ENCODE peak calls at places on chromosomes 4 and X, in six cellular contexts. One of them, this sample, is unnamed.

GRCh38 chrX:68719904-68720614 is 72.6 kb downstream of the STARD8 start:
- DNase-seq in stomach: peak
- DNase-seq in A549: no peak
- DNase-seq in upper lobe of left lung: peak
- DNase-seq in suprapubic skin: no peak
- DNase-seq in ovary: peak
- DNase-seq in this sample: no peak

GRCh38 chr4:176185068-176185467 is 10.3 kb downstream of the SPATA4 start:
- DNase-seq in stomach: no peak
- DNase-seq in A549: no peak
- DNase-seq in suprapubic skin: no peak
- DNase-seq in ovary: no peak
- DNase-seq in upper lobe of left lung: no peak
- DNase-seq in this sample: no peak

GRCh38 chr4:8761824-8762205 is 109.8 kb downstream of the HMX1 start:
- DNase-seq in ovary: no peak
- DNase-seq in upper lobe of left lung: no peak
- DNase-seq in stomach: no peak
- DNase-seq in suprapubic skin: peak
- DNase-seq in A549: no peak
- DNase-seq in this sample: no peak

GRCh38 chr4:86338521-86338920 is 21.3 kb downstream of the MAPK10 start:
- DNase-seq in ovary: no peak
- DNase-seq in upper lobe of left lung: no peak
- DNase-seq in A549: no peak
- DNase-seq in stomach: no peak
- DNase-seq in suprapubic skin: no peak
- DNase-seq in this sample: no peak

GRCh38 chrX:48752498-48752897 is 9.0 kb upstream of the GLOD5 start:
- DNase-seq in A549: no peak
- DNase-seq in stomach: no peak
- DNase-seq in ovary: no peak
- DNase-seq in upper lobe of left lung: no peak
- DNase-seq in suprapubic skin: no peak
- DNase-seq in this sample: no peak

GRCh38 chr4:65592089-65592488 is 78.2 kb downstream of the EPHA5 start:
- DNase-seq in suprapubic skin: no peak
- DNase-seq in upper lobe of left lung: no peak
- DNase-seq in A549: no peak
- DNase-seq in stomach: no peak
- DNase-seq in ovary: no peak
- DNase-seq in this sample: no peak

GRCh38 chr4:121049072-121049599 is 23.2 kb downstream of the NDNF start:
- DNase-seq in stomach: no peak
- DNase-seq in suprapubic skin: no peak
- DNase-seq in ovary: no peak
- DNase-seq in upper lobe of left lung: no peak
- DNase-seq in A549: no peak
- DNase-seq in this sample: no peak

GRCh38 chr4:74501579-74501978 is 56.6 kb downstream of the AREG start:
- DNase-seq in A549: no peak
- DNase-seq in upper lobe of left lung: no peak
- DNase-seq in stomach: no peak
- DNase-seq in suprapubic skin: no peak
- DNase-seq in ovary: no peak
- DNase-seq in this sample: no peak

GRCh38 chr4:74267998-74268606 is 40.2 kb upstream of the EPGN start:
- DNase-seq in ovary: no peak
- DNase-seq in suprapubic skin: no peak
- DNase-seq in stomach: no peak
- DNase-seq in A549: no peak
- DNase-seq in upper lobe of left lung: no peak
- DNase-seq in this sample: no peak

GRCh38 chrX:37353646-37354045 is 4.5 kb downstream of the PRRG1 start:
- DNase-seq in suprapubic skin: no peak
- DNase-seq in ovary: no peak
- DNase-seq in stomach: no peak
- DNase-seq in upper lobe of left lung: no peak
- DNase-seq in A549: no peak
- DNase-seq in this sample: no peak

GRCh38 chrX:124524852-124525251 is 178.5 kb downstream of the SH2D1A start:
- DNase-seq in ovary: no peak
- DNase-seq in stomach: no peak
- DNase-seq in upper lobe of left lung: no peak
- DNase-seq in suprapubic skin: no peak
- DNase-seq in A549: no peak
- DNase-seq in this sample: no peak

GRCh38 chrX:136608295-136608933 is 39.5 kb upstream of the CD40LG start:
- DNase-seq in stomach: peak
- DNase-seq in upper lobe of left lung: no peak
- DNase-seq in suprapubic skin: no peak
- DNase-seq in A549: no peak
- DNase-seq in ovary: peak
- DNase-seq in this sample: peak

GRCh38 chrX:16963216-16963615 is 16.8 kb downstream of the REPS2 start:
- DNase-seq in upper lobe of left lung: no peak
- DNase-seq in A549: no peak
- DNase-seq in suprapubic skin: no peak
- DNase-seq in ovary: no peak
- DNase-seq in stomach: no peak
- DNase-seq in this sample: no peak

GRCh38 chr4:153218961-153219360 is 14.7 kb downstream of the TRIM2 start:
- DNase-seq in upper lobe of left lung: no peak
- DNase-seq in ovary: no peak
- DNase-seq in A549: no peak
- DNase-seq in stomach: no peak
- DNase-seq in suprapubic skin: no peak
- DNase-seq in this sample: no peak

GRCh38 chr4:3708103-3708510 is 58.1 kb upstream of the ADRA2C start:
- DNase-seq in stomach: no peak
- DNase-seq in ovary: no peak
- DNase-seq in A549: no peak
- DNase-seq in upper lobe of left lung: peak
- DNase-seq in suprapubic skin: peak
- DNase-seq in this sample: no peak

GRCh38 chr4:98242538-98242937 is 18.6 kb upstream of the RAP1GDS1 start:
- DNase-seq in A549: no peak
- DNase-seq in upper lobe of left lung: no peak
- DNase-seq in suprapubic skin: no peak
- DNase-seq in stomach: no peak
- DNase-seq in ovary: no peak
- DNase-seq in this sample: no peak

GRCh38 chr4:93409035-93409434 is 419.5 kb upstream of the ATOH1 start:
- DNase-seq in ovary: no peak
- DNase-seq in suprapubic skin: no peak
- DNase-seq in A549: no peak
- DNase-seq in stomach: no peak
- DNase-seq in upper lobe of left lung: no peak
- DNase-seq in this sample: no peak

GRCh38 chr4:14529653-14530052 is 472.6 kb upstream of the CPEB2 start:
- DNase-seq in suprapubic skin: no peak
- DNase-seq in stomach: no peak
- DNase-seq in upper lobe of left lung: no peak
- DNase-seq in A549: no peak
- DNase-seq in ovary: no peak
- DNase-seq in this sample: no peak

GRCh38 chr4:107997001-107997788 is 7.5 kb downstream of the HADH start:
- DNase-seq in stomach: no peak
- DNase-seq in suprapubic skin: no peak
- DNase-seq in upper lobe of left lung: no peak
- DNase-seq in A549: no peak
- DNase-seq in ovary: no peak
- DNase-seq in this sample: no peak

GRCh38 chr4:134201216-134202098 is at the start of gene PABPC4L:
- DNase-seq in A549: peak
- DNase-seq in suprapubic skin: no peak
- DNase-seq in ovary: peak
- DNase-seq in upper lobe of left lung: peak
- DNase-seq in stomach: no peak
- DNase-seq in this sample: no peak

GRCh38 chr4:145954924-145955339 is 16.3 kb upstream of the ZNF827 start:
- DNase-seq in ovary: no peak
- DNase-seq in A549: no peak
- DNase-seq in suprapubic skin: no peak
- DNase-seq in upper lobe of left lung: no peak
- DNase-seq in stomach: no peak
- DNase-seq in this sample: no peak

GRCh38 chr4:180665994-180666818 is 1577.0 kb upstream of the TENM3 start:
- DNase-seq in upper lobe of left lung: no peak
- DNase-seq in A549: peak
- DNase-seq in stomach: no peak
- DNase-seq in suprapubic skin: no peak
- DNase-seq in ovary: no peak
- DNase-seq in this sample: no peak

GRCh38 chr4:47839259-47839658 is 1.4 kb upstream of the CORIN start:
- DNase-seq in ovary: no peak
- DNase-seq in stomach: no peak
- DNase-seq in A549: no peak
- DNase-seq in suprapubic skin: peak
- DNase-seq in upper lobe of left lung: no peak
- DNase-seq in this sample: no peak

GRCh38 chrX:155767101-155767878 is 113.9 kb upstream of the VAMP7 start:
- DNase-seq in stomach: peak
- DNase-seq in ovary: peak
- DNase-seq in upper lobe of left lung: peak
- DNase-seq in A549: peak
- DNase-seq in suprapubic skin: no peak
- DNase-seq in this sample: no peak

GRCh38 chrX:24314019-24314635 is at the start of gene SUPT20HL2:
- DNase-seq in suprapubic skin: no peak
- DNase-seq in ovary: no peak
- DNase-seq in A549: no peak
- DNase-seq in upper lobe of left lung: peak
- DNase-seq in stomach: no peak
- DNase-seq in this sample: no peak

DNA sequence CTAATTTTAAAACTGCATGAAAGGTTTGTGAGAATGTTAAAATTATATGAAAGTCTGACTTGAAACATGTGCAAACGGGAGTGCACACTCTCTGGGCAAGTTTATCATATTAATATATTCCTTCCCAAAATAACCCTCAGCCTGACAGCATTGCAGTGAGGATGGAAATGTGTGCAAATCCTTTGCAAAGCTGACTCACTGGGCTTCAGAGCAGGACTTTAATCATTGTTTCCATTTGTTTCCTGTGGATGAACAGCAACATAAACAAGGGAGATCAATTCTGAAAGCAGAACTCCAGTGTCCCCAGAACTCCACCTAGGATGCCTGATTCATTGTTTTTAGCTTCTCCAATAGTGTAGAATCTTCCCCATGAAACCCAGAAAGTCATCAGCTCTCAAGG is 32.9 kb downstream of the SLC2A9 start:
- DNase-seq in upper lobe of left lung: no peak
- DNase-seq in suprapubic skin: no peak
- DNase-seq in A549: no peak
- DNase-seq in stomach: no peak
- DNase-seq in ovary: no peak
- DNase-seq in this sample: no peak
- TF ChIP-seq EP300 in upper lobe of left lung: peak
- TF ChIP-seq EP300 in suprapubic skin: no peak
- TF ChIP-seq EP300 in A549: no peak
- TF ChIP-seq EP300 in stomach: no peak
- TF ChIP-seq EP300 in ovary: no peak
- TF ChIP-seq EP300 in this sample: no peak

GRCh38 chr4:81565137-81565870 is 93.6 kb upstream of the RASGEF1B start:
- DNase-seq in suprapubic skin: peak
- DNase-seq in upper lobe of left lung: peak
- DNase-seq in ovary: peak
- DNase-seq in A549: no peak
- DNase-seq in stomach: peak
- DNase-seq in this sample: peak
- TF ChIP-seq POLR2A in suprapubic skin: peak
- TF ChIP-seq POLR2A in upper lobe of left lung: peak
- TF ChIP-seq POLR2A in ovary: no peak
- TF ChIP-seq POLR2A in A549: no peak
- TF ChIP-seq POLR2A in stomach: no peak
- TF ChIP-seq POLR2A in this sample: peak

GRCh38 chr4:130293692-130294091 is 1197.7 kb downstream of the C4orf33 start:
- DNase-seq in stomach: no peak
- DNase-seq in A549: no peak
- DNase-seq in upper lobe of left lung: no peak
- DNase-seq in suprapubic skin: no peak
- DNase-seq in ovary: no peak
- DNase-seq in this sample: no peak
- TF ChIP-seq EP300 in stomach: no peak
- TF ChIP-seq EP300 in A549: no peak
- TF ChIP-seq EP300 in upper lobe of left lung: no peak
- TF ChIP-seq EP300 in suprapubic skin: no peak
- TF ChIP-seq EP300 in ovary: no peak
- TF ChIP-seq EP300 in this sample: no peak

GRCh38 chr4:174071591-174071990 is 211.9 kb downstream of the FBXO8 start:
- DNase-seq in A549: no peak
- DNase-seq in upper lobe of left lung: no peak
- DNase-seq in suprapubic skin: no peak
- DNase-seq in stomach: no peak
- DNase-seq in ovary: no peak
- DNase-seq in this sample: no peak

GRCh38 chr4:174066806-174067205 is 216.7 kb downstream of the FBXO8 start:
- DNase-seq in suprapubic skin: no peak
- DNase-seq in ovary: no peak
- DNase-seq in upper lobe of left lung: no peak
- DNase-seq in A549: no peak
- DNase-seq in stomach: no peak
- DNase-seq in this sample: no peak

GRCh38 chr4:174069848-174070330 is 213.6 kb downstream of the FBXO8 start:
- DNase-seq in upper lobe of left lung: no peak
- DNase-seq in stomach: no peak
- DNase-seq in suprapubic skin: no peak
- DNase-seq in ovary: no peak
- DNase-seq in A549: no peak
- DNase-seq in this sample: no peak
- TF ChIP-seq POLR2A in upper lobe of left lung: no peak
- TF ChIP-seq POLR2A in stomach: no peak
- TF ChIP-seq POLR2A in suprapubic skin: no peak
- TF ChIP-seq POLR2A in ovary: no peak
- TF ChIP-seq POLR2A in A549: no peak
- TF ChIP-seq POLR2A in this sample: no peak

DNA sequence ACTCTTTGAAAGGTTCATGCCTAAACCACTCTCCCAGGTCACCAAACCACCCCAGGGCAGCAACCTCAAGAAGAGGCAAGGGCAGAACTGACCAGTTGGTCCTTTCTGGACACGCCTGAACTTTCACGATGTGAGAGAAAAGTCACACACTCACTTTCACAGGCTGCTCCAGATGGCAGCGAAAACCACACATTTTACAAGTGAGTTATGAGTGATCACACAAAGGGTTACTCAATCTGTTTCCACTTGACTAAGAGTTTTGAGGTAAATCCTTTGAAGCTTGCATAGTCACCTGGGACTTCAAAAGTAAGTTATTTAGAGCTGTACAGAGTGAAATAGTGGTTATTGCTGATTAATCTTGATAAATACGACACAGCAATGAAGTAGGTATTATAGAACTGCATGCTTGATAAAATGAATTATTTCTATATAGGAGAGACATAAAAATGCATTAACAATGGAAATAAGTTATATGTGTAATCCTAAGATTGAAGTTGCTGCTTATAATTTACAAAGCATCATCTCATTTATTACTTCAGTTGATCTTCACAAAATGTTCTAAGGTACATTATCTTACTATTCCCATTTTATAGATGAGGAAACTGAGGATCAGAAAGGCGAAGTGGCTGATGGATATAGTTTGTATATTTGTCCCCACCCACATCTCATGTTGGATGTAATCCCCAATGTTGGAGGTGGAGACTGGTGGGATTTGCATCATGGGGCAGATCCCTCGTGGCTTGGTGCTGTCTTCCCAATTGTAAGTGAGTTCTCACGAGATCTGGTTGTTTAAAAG is 103.0 kb upstream of the KLF3 start:
- DNase-seq in upper lobe of left lung: no peak
- DNase-seq in stomach: no peak
- DNase-seq in A549: no peak
- DNase-seq in ovary: no peak
- DNase-seq in suprapubic skin: no peak
- DNase-seq in this sample: no peak
- TF ChIP-seq EP300 in upper lobe of left lung: no peak
- TF ChIP-seq EP300 in stomach: no peak
- TF ChIP-seq EP300 in A549: no peak
- TF ChIP-seq EP300 in ovary: no peak
- TF ChIP-seq EP300 in suprapubic skin: no peak
- TF ChIP-seq EP300 in this sample: no peak